ENCODE peak calls at places on chromosomes 11 and 22, in eight cellular contexts. V, Z, F, J, T, G, C and D are unnamed samples.
A peak's percentile ranks its signal among the peaks of the same experiment; 100 is the strongest.

GRCh38 chr11:94866936-94867795 is 99.0 kb downstream of the AMOTL1 start:
- DNase-seq in J (no peak), G (no peak), F (no peak), Z (no peak), V (peak; percentile 55), C (no peak), T (no peak), D (no peak)

GRCh38 chr22:30575011-30575671 is 676 bp upstream of the GAL3ST1 start:
- DNase-seq in C (no peak), G (peak; percentile 57), J (no peak), F (peak; percentile 84), Z (peak; percentile 31), T (no peak), V (peak; percentile 60), D (peak; percentile 67)

GRCh38 chr11:29755474-29755873 is 261.4 kb downstream of the KCNA4 start:
- DNase-seq in Z (no peak), F (no peak), J (no peak), V (no peak), T (no peak), G (no peak), C (no peak), D (no peak)

GRCh38 chr22:23205330-23205729 is 25.0 kb downstream of the BCR start:
- DNase-seq in V (no peak), F (no peak), T (no peak), Z (no peak), G (no peak), C (no peak), J (no peak), D (no peak)

GRCh38 chr11:9527481-9528140 is 45.9 kb upstream of the WEE1 start:
- DNase-seq in V (no peak), F (peak; percentile 94), J (no peak), Z (no peak), G (no peak), T (no peak), C (no peak), D (no peak)

GRCh38 chr11:133895551-133895950 is 50.2 kb upstream of the SPATA19 start:
- DNase-seq in F (no peak), G (peak; percentile 38), T (no peak), V (peak; percentile 52), C (no peak), Z (no peak), J (no peak), D (no peak)

GRCh38 chr11:13009476-13009920 is 382 bp downstream of the RASSF10 start:
- DNase-seq in C (no peak), F (peak; percentile 29), Z (no peak), G (no peak), T (peak; percentile 48), V (no peak), J (no peak), D (no peak)

GRCh38 chr11:62716816-62717215 is 9.3 kb downstream of the GNG3 start:
- DNase-seq in G (no peak), V (no peak), T (no peak), F (no peak), Z (no peak), J (no peak), C (no peak), D (no peak)

GRCh38 chr11:71431271-71431670 is 16.9 kb downstream of the DHCR7 start:
- DNase-seq in V (no peak), J (no peak), G (no peak), C (no peak), F (no peak), Z (no peak), T (no peak), D (no peak)

GRCh38 chr11:6505577-6506240 is 8.6 kb downstream of the DNHD1 start:
- DNase-seq in J (peak; percentile 29), Z (peak; percentile 51), G (peak; percentile 76), F (peak; percentile 82), C (no peak), T (no peak), V (no peak), D (peak; percentile 26)

GRCh38 chr11:8870461-8871282 is 40.3 kb upstream of the AKIP1 start:
- DNase-seq in Z (peak; percentile 85), F (peak; percentile 83), C (no peak), T (peak; percentile 58), V (no peak), G (peak; percentile 75), J (peak; percentile 81), D (peak; percentile 63)

GRCh38 chr22:27992294-27993165 is 73.5 kb upstream of the PITPNB start:
- DNase-seq in G (peak; percentile 66), F (no peak), V (no peak), C (no peak), J (no peak), Z (no peak), T (no peak), D (no peak)

GRCh38 chr11:120780239-120780638 is 243.7 kb upstream of the TBCEL start:
- DNase-seq in Z (no peak), V (no peak), F (peak; percentile 3), J (no peak), C (no peak), G (no peak), T (no peak), D (no peak)

GRCh38 chr11:129862123-129862522 is 33.3 kb downstream of the NFRKB start:
- DNase-seq in V (no peak), G (peak; percentile 30), C (no peak), Z (no peak), F (no peak), T (no peak), J (no peak), D (no peak)

GRCh38 chr11:126048198-126048597 is 14.5 kb downstream of the CDON start:
- DNase-seq in F (no peak), Z (no peak), T (no peak), J (no peak), G (no peak), V (no peak), C (no peak), D (no peak)

GRCh38 chr11:95372097-95372656 is 141.2 kb upstream of the SESN3 start:
- DNase-seq in C (no peak), Z (no peak), V (no peak), G (no peak), T (no peak), J (no peak), F (no peak), D (no peak)

GRCh38 chr11:15988693-15989231 is 367.6 kb downstream of the SOX6 start:
- DNase-seq in F (no peak), T (no peak), C (no peak), G (peak; percentile 85), V (no peak), Z (peak; percentile 74), J (peak; percentile 55), D (no peak)

GRCh38 chr11:73194593-73194992 is 23.5 kb upstream of the P2RY2 start:
- DNase-seq in Z (no peak), C (no peak), V (no peak), T (no peak), G (no peak), F (no peak), J (no peak), D (no peak)

GRCh38 chr11:27716850-27717249 is 16.6 kb upstream of the BDNF start:
- DNase-seq in Z (peak; percentile 47), C (no peak), V (no peak), T (no peak), G (peak; percentile 71), F (peak; percentile 62), J (no peak), D (no peak)

GRCh38 chr11:130464289-130464812 is 15.9 kb downstream of the ADAMTS15 start:
- DNase-seq in J (no peak), T (no peak), Z (no peak), G (no peak), F (peak; percentile 60), C (no peak), V (no peak), D (no peak)

DNA sequence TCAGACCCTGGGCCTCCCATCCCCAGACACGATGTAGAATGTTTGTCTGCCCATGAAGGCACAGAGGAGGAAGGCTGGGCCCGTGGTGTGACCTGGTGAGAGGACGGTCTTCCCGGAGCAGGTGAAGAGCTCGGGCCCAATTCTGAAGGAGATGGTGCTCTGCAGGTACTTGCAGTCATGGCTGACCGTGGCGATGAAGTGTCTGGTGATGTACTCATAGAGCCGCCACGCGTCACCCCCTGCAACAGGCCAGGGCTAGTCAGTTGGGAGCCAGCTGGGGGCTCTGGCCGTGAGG is 10.0 kb upstream of the PPM1F start:
- DNase-seq in F (no peak), Z (no peak), V (no peak), J (no peak), T (no peak), C (no peak), G (no peak), D (no peak)
- H3K27ac ChIP-seq in F (no peak overlapping the region), Z (no peak overlapping the region), V (no peak overlapping the region), J (no peak overlapping the region), T (no peak overlapping the region), C (no peak overlapping the region), G (no peak overlapping the region), D (no peak overlapping the region)

DNA sequence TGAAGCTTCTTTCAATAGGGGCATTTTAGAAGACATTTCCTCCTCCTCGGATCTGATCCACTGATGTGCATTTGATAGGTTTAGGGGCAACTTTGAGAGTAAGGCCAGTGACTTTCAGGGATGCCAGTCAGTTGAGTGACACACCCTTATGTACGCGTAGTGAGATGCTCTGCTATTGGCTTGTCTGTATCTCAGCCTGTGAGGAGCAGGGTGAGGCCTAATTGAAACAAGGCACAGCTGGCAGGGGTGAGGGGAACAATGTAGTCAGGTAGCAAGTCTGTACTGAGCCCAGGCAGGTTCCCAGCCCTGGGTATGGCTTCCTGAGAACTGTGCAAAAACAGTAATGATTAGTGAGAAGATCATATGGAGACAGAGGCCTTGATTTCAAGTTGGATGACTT is 61.5 kb downstream of the STIM1 start:
- DNase-seq in G (no peak), Z (no peak), T (no peak), J (no peak), V (no peak), C (no peak), F (no peak), D (no peak)
- H3K27ac ChIP-seq in G (no peak overlapping the region), Z (no peak overlapping the region), T (no peak overlapping the region), J (no peak overlapping the region), V (no peak overlapping the region), C (peak overlapping the region; percentile 74), F (no peak overlapping the region), D (no peak overlapping the region)

GRCh38 chr11:11987503-11988022 is 20.9 kb downstream of the DKK3 start:
- DNase-seq in C (no peak), J (no peak), V (no peak), T (no peak), Z (no peak), G (peak; percentile 51), F (peak; percentile 89), D (no peak)
- H3K27ac ChIP-seq in C (peak overlapping the region; percentile 15), J (no peak overlapping the region), V (peak overlapping the region; percentile 93), T (no peak overlapping the region), Z (no peak overlapping the region), G (no peak overlapping the region), F (peak overlapping the region; percentile 57), D (no peak overlapping the region)

DNA sequence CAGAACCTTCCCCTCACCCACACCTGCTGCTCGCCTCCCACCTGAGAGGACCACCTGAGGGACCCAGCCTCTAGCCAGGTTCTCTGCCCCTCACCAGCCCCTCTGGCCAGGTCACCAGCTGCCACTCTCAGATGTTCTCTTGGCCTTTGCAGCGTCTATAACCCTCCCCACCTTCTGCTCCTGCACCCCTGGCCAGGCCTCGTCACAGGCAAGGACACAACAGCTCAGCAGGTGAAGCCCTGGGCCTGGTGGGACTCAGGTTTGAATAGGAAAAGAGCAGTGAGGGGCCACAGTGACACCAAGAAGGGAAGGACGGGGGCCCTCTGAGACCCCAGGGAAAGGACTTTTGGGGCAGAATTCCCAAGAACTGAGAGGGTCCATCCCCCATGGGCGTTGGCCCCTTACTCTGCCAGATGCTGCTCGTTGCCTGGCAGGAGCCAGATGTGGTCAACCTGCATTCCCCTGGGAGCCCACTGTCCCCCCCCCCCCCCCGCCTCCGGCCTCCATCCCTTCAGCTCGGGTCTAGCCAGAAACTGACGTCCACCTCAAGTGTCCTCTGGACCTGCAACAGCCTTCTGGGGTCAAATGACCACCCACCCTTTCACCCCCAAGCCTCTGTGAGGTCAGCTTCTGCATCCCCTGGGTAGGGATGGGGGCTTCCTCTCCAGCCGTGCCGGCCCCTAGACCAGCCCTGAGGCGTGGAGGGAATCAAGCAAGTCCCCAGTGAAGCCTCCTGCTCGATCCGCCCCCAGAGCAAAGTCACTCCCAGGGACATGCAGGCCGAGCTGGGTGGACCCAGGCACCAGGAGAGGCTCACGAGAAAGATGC is 28.7 kb downstream of the SBF1 start:
- DNase-seq in T (no peak), V (no peak), J (no peak), Z (no peak), C (no peak), F (no peak), G (no peak), D (no peak)
- H3K27ac ChIP-seq in T (no peak overlapping the region), V (no peak overlapping the region), J (no peak overlapping the region), Z (peak overlapping the region; percentile 20), C (no peak overlapping the region), F (no peak overlapping the region), G (no peak overlapping the region), D (no peak overlapping the region)